ENCODE peak calls at places on chromosomes 3 and 15, in four cellular contexts. C, M, W and S are unnamed samples.

GRCh38 chr3:167823738-167824137 is 88.2 kb downstream of the SERPINI1 start:
- DNase-seq in C (no peak), M (no peak), W (no peak), S (no peak)

GRCh38 chr3:106345353-106346027 is 476.7 kb upstream of the CBLB start:
- DNase-seq in C (peak), M (no peak), W (peak), S (peak)

GRCh38 chr15:70066422-70066821 is 31.3 kb downstream of the TLE3 start:
- DNase-seq in C (no peak), M (no peak), W (no peak), S (no peak)

GRCh38 chr3:135992072-135992471 is 26.5 kb downstream of the PPP2R3A start:
- DNase-seq in C (peak), M (no peak), W (no peak), S (no peak)

GRCh38 chr3:50156991-50157493 is 1.9 kb downstream of the SEMA3F start:
- DNase-seq in C (peak), M (peak), W (no peak), S (peak)

GRCh38 chr3:42174679-42175660 is 83.8 kb downstream of the TRAK1 start:
- DNase-seq in C (no peak), M (no peak), W (no peak), S (no peak)

GRCh38 chr3:72336821-72337479 is 511.3 kb downstream of the SHQ1 start:
- DNase-seq in C (peak), M (peak), W (peak), S (peak)

GRCh38 chr3:58008140-58009025 is at the start of gene FLNB:
- DNase-seq in C (peak), M (peak), W (peak), S (peak)

GRCh38 chr3:150414273-150414672 is 6.2 kb downstream of the TSC22D2 start:
- DNase-seq in C (peak), M (no peak), W (peak), S (peak)

GRCh38 chr3:12427551-12427950 is 56.7 kb upstream of the TSEN2 start:
- DNase-seq in C (no peak), M (no peak), W (no peak), S (no peak)

GRCh38 chr3:106160396-106160795 is 291.6 kb upstream of the CBLB start:
- DNase-seq in C (no peak), M (no peak), W (no peak), S (no peak)

GRCh38 chr3:13860001-13860400 is 19.9 kb downstream of the WNT7A start:
- DNase-seq in C (peak), M (no peak), W (no peak), S (no peak)

GRCh38 chr3:188834349-188834748 is 337.4 kb upstream of the TPRG1 start:
- DNase-seq in C (no peak), M (peak), W (no peak), S (no peak)

GRCh38 chr3:38482951-38483350 is 13.2 kb upstream of the EXOG start:
- DNase-seq in C (no peak), M (no peak), W (no peak), S (no peak)

GRCh38 chr3:48088056-48088748 is 72.0 kb upstream of the MAP4 start:
- DNase-seq in C (no peak), M (peak), W (peak), S (peak)

GRCh38 chr3:141383555-141384129 is 15.3 kb downstream of the ZBTB38 start:
- DNase-seq in C (peak), M (no peak), W (no peak), S (no peak)

GRCh38 chr3:48271763-48272498 is 31.0 kb downstream of the ZNF589 start:
- DNase-seq in C (no peak), M (peak), W (no peak), S (no peak)

GRCh38 chr3:181952221-181952620 is 240.5 kb downstream of the SOX2 start:
- DNase-seq in C (no peak), M (no peak), W (no peak), S (no peak)

GRCh38 chr3:126056681-126057546 is 27.0 kb downstream of the SLC41A3 start:
- DNase-seq in C (peak), M (no peak), W (no peak), S (peak)

GRCh38 chr15:38071211-38071972 is 137.0 kb downstream of the TMCO5A start:
- DNase-seq in C (no peak), M (no peak), W (no peak), S (no peak)

DNA sequence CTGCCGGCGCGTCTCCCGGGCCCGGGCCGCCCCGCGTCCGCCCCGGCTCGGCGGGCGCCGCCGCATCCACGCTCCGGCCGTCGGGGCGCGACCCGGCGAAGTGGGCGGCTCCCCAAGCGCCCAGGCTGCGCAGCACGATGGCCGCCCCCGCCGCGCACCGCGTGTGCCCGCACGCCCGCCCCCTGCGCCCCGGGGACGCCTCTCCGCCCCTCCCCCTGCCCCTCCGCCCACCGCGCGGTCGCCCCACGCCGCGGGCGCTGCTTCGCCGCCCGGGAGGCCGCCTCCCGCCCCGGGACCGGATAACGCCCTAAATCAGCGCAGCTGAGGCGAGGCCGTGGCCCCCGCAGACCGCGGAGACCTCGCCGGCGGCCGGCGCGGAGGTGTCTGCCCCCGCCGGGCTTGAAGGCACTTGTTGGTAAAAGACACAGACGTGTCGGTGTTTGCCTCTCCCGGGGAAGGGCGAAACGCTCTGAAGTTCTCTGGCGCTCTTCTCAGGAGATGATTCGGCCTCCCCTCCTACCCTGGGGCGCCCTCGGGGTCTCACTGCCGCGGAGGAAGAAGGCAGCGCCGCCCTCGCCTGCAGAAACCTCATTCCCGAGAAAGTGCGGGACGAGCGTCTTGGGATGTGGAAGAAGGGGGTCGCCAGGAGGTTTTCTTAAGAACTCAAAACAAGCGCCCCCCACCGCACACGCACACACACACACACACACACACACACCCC is at the start of gene BNC1:
- DNase-seq in C (peak), M (peak), W (no peak), S (peak)
- TF ChIP-seq EZH2 in C (no peak), M (peak), W (peak), S (peak)

GRCh38 chr15:95326689-95327525 is 1003.6 kb upstream of the NR2F2 start:
- DNase-seq in C (no peak), M (peak), W (no peak), S (peak)
- TF ChIP-seq EZH2 in C (no peak), M (no peak), W (no peak), S (no peak)

DNA sequence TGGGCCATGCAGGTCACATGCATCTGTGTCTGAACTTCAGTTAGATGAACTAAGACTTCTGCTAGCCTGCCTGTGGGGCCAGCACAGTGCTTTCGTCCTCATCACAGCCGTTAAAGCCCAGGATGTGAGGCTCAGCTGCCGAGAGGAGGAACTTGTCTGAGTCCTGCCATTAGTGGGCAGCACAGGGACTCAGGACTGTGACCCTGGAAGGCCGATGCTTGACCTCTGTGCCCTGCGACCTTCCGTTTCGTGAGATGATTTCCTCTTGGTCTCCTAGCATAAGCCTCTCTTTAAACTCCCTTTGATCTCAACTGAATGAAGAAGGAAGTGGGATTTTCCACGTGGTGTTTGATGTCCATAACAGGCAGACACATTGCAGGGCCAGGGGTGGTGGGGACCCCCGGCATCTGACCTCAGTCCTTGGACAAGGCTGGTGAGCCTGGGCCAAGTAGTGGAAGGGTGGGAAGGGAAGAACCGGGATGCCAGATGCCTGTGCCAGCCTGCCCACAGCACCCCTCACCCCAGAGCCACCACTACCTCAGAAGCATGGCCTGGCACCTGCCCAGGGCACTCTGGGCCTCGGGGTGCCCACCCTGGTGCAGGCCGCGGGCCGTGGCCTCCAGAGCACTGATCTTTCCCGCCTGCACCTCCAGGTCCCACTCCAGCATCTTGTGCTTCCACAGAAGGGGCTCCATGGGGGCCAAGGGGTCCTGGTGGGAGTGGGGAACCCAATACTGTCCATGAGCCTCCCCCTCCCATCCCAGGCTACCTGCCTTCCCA is 21.6 kb downstream of the PLA2G4B start:
- DNase-seq in C (no peak), M (no peak), W (no peak), S (no peak)
- TF ChIP-seq EZH2 in C (no peak), M (no peak), W (no peak), S (no peak)

GRCh38 chr3:128498127-128498626 is 5.2 kb upstream of the GATA2 start:
- DNase-seq in C (no peak), M (no peak), W (no peak), S (no peak)

GRCh38 chr3:128495435-128495970 is 2.5 kb upstream of the GATA2 start:
- DNase-seq in C (no peak), M (no peak), W (no peak), S (no peak)

GRCh38 chr3:128497305-128498126 is 4.5 kb upstream of the GATA2 start:
- DNase-seq in C (no peak), M (peak), W (peak), S (peak)

GRCh38 chr3:128496019-128496601 is 3.1 kb upstream of the GATA2 start:
- DNase-seq in C (no peak), M (no peak), W (no peak), S (no peak)

DNA sequence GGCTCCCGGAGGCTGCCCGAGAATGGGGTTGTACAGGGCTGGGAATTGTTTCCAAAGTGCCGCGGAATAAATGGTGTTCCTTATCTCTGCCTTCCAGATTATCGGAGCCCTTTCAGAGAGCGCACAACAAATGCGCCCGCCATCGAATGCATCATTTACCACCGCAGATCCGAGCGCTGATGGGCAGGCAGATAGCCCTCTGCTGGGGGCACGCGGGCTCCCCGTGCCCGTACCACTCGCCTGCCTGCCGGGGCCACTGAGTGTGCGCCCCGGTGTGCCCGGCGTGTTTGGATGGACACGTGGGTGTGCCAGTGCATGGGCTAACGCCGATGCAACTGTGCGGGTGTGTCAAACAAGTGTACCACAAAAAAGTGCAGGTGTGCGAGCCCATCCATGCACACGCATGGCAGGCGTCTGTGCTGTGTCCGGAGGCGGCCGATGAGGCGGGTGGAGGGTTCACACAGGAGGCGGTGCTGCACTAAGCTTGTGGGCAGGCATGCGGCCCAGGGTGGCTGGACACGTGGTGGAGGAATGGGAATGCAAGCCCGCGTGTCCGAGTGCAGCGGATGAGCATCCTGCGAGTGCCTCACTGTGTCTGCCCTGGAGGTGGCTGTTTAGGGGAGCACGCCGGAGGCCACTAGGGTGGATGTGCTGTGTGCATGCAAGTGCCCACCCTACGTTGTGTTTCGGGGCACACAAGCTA is 3.8 kb upstream of the GATA2 start:
- DNase-seq in C (peak), M (peak), W (no peak), S (no peak)
- TF ChIP-seq EZH2 in C (no peak), M (peak), W (no peak), S (peak)

GRCh38 chr3:197030379-197031314 is 1.0 kb upstream of the MELTF start:
- DNase-seq in C (no peak), M (peak), W (no peak), S (no peak)

GRCh38 chr3:197027896-197028710 is 1.5 kb downstream of the MELTF start:
- DNase-seq in C (no peak), M (no peak), W (no peak), S (no peak)

GRCh38 chr3:197027151-197027895 is 2.3 kb downstream of the MELTF start:
- DNase-seq in C (peak), M (no peak), W (no peak), S (no peak)

GRCh38 chr3:197029511-197030167 is at the start of gene MELTF:
- DNase-seq in C (no peak), M (peak), W (peak), S (peak)

GRCh38 chr3:197028711-197029510 is 706 bp downstream of the MELTF start:
- DNase-seq in C (no peak), M (no peak), W (peak), S (no peak)
- TF ChIP-seq EZH2 in C (no peak), M (peak), W (no peak), S (no peak)

GRCh38 chr15:76875911-76876310 is 29.2 kb downstream of the SCAPER start:
- DNase-seq in C (no peak), M (no peak), W (no peak), S (no peak)
- TF ChIP-seq EZH2 in C (no peak), M (no peak), W (no peak), S (no peak)

GRCh38 chr3:198113219-198114053 is 153.4 kb downstream of the LMLN start:
- DNase-seq in C (no peak), M (peak), W (no peak), S (no peak)
- TF ChIP-seq EZH2 in C (no peak), M (peak), W (no peak), S (peak)

GRCh38 chr3:138960417-138960852 is 13.4 kb downstream of the FOXL2NB start:
- DNase-seq in C (no peak), M (no peak), W (no peak), S (no peak)
- TF ChIP-seq EZH2 in C (no peak), M (no peak), W (no peak), S (no peak)

DNA sequence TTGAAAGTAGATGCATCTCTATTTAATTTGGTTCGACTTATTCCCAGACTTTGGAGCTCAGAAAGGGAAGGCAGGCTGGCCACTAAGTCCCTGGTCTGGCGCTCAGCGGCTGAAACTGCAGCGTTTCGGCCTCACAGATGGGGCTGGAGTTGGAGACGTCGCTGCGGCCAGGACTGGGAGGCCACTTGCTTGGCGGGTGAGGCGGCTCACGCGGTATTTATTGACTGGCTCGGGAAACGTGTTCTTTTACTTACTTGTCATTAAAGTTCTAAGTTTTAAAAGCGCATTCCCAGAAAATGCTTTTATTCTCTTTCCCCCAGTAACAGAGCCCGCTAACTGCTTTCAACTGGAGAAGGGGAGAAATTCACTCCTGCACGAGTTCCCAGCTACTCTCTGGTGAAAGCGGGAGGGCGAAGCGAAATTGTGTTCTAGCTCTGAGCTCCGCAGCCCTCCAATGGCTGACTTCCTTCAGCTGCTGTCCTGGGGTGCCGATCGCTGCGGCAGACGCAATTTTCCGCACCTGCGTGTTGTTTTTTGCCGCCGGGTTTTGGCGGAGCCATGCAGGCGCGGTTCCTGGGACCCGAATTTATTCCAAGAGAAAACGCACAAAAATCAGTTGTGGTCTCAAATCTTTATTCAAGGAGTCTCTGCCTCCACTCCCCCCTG is 13.9 kb downstream of the ZIC1 start:
- DNase-seq in C (no peak), M (peak), W (no peak), S (no peak)
- TF ChIP-seq EZH2 in C (peak), M (peak), W (peak), S (peak)